ENCODE peak calls at places on chromosome 19, in eight cellular contexts. O, B, M, S, W, K, H and F are unnamed samples.

GRCh38 chr19:39084732-39085080 is 538 bp downstream of the ACP7 start:
- DNase-seq in W (no peak), H (no peak), B (no peak), S (no peak), O (no peak), M (no peak), K (no peak), F (no peak)

GRCh38 chr19:280541-281007 is 10.6 kb downstream of the PLPP2 start:
- DNase-seq in M (no peak), B (no peak), O (no peak), H (no peak), K (no peak), W (no peak), S (no peak), F (no peak)

GRCh38 chr19:38277969-38278680 is 13.8 kb downstream of the SPINT2 start:
- DNase-seq in K (no peak), M (peak; percentile 90), O (peak; percentile 60), S (no peak), H (no peak), W (no peak), B (peak; percentile 84), F (peak; percentile 68)

GRCh38 chr19:58492265-58492664 is 16.1 kb downstream of the ZNF446 start:
- DNase-seq in M (no peak), S (no peak), W (no peak), B (no peak), H (no peak), O (no peak), K (no peak), F (no peak)

GRCh38 chr19:29811125-29812079 is at the start of gene CCNE1:
- DNase-seq in H (peak; percentile 49), S (peak; percentile 85), M (peak; percentile 87), W (peak; percentile 94), B (peak; percentile 95), K (peak; percentile 89), O (peak; percentile 97), F (peak; percentile 96)

GRCh38 chr19:38713227-38713649 is 31.0 kb downstream of the CAPN12 start:
- DNase-seq in M (no peak), K (no peak), S (no peak), B (peak; percentile 81), H (no peak), O (no peak), W (no peak), F (peak; percentile 78)

GRCh38 chr19:38904463-38905185 is 4.9 kb downstream of the NFKBIB start:
- DNase-seq in W (no peak), B (no peak), S (no peak), M (no peak), K (no peak), H (no peak), O (peak; percentile 78), F (no peak)

GRCh38 chr19:47633516-47633915 is 24.6 kb downstream of the BICRA start:
- DNase-seq in M (no peak), K (no peak), B (no peak), H (peak; percentile 86), S (no peak), O (peak; percentile 74), W (no peak), F (no peak)

GRCh38 chr19:17841810-17842662 is 5.7 kb downstream of the JAK3 start:
- DNase-seq in H (peak; percentile 76), K (peak; percentile 34), S (peak; percentile 39), O (peak; percentile 71), M (peak; percentile 87), B (peak; percentile 85), W (no peak), F (peak; percentile 72)

GRCh38 chr19:1213391-1214286 is 8.1 kb downstream of the STK11 start:
- DNase-seq in H (peak; percentile 94), S (peak; percentile 64), K (peak; percentile 42), B (peak; percentile 76), M (peak; percentile 87), O (peak; percentile 84), W (peak; percentile 33), F (peak; percentile 60)

GRCh38 chr19:3065675-3066357 is 3.5 kb upstream of the TLE5 start:
- DNase-seq in M (no peak), S (no peak), B (no peak), W (no peak), H (no peak), K (no peak), O (peak; percentile 83), F (no peak)

GRCh38 chr19:6963937-6964336 is 57.3 kb downstream of the MBD3L2B start:
- DNase-seq in M (no peak), S (peak; percentile 10), W (peak; percentile 6), B (no peak), H (no peak), O (peak; percentile 56), K (no peak), F (no peak)

GRCh38 chr19:38730731-38731589 is 13.3 kb downstream of the CAPN12 start:
- DNase-seq in B (peak; percentile 19), O (peak; percentile 49), K (no peak), M (no peak), W (no peak), S (no peak), H (no peak), F (no peak)

GRCh38 chr19:5214371-5214770 is 126.2 kb downstream of the PTPRS start:
- DNase-seq in K (no peak), M (no peak), W (no peak), O (no peak), H (no peak), B (no peak), S (no peak), F (no peak)

GRCh38 chr19:45515807-45516401 is 8.6 kb downstream of the VASP start:
- DNase-seq in H (no peak), O (peak; percentile 80), B (no peak), W (no peak), S (no peak), K (no peak), M (no peak), F (no peak)

GRCh38 chr19:2885736-2886135 is 15.0 kb upstream of the ZNF57 start:
- DNase-seq in O (no peak), K (no peak), H (no peak), B (no peak), M (no peak), W (no peak), S (no peak), F (no peak)

GRCh38 chr19:1019616-1019961 is 1.3 kb downstream of the TMEM259 start:
- DNase-seq in O (no peak), M (no peak), H (no peak), S (no peak), B (no peak), W (no peak), K (no peak), F (no peak)

GRCh38 chr19:47408156-47408938 is 11.0 kb downstream of the MEIS3 start:
- DNase-seq in S (no peak), W (no peak), K (no peak), O (no peak), M (no peak), B (no peak), H (no peak), F (no peak)

GRCh38 chr19:16600824-16601223 is 27.2 kb downstream of the MED26 start:
- DNase-seq in H (no peak), K (no peak), S (no peak), B (no peak), M (no peak), W (no peak), O (no peak), F (no peak)

GRCh38 chr19:46351241-46352041 is 4.6 kb downstream of the PPP5C start:
- DNase-seq in W (no peak), K (no peak), B (peak; percentile 58), S (no peak), M (peak; percentile 90), O (peak; percentile 62), H (peak; percentile 72), F (no peak)

GRCh38 chr19:50549927-50550593 is 18.2 kb downstream of the LRRC4B start:
- DNase-seq in M (no peak), O (no peak), K (no peak), S (no peak), B (no peak), H (no peak), W (no peak), F (no peak)

GRCh38 chr19:17511724-17512573 is 500 bp downstream of the PGLS start:
- DNase-seq in S (peak; percentile 86), M (peak; percentile 78), W (peak; percentile 64), O (peak; percentile 96), H (peak; percentile 73), B (peak; percentile 92), K (peak; percentile 80), F (peak; percentile 89)

GRCh38 chr19:3618144-3618810 is 8.3 kb downstream of the CACTIN start:
- DNase-seq in O (peak; percentile 77), S (no peak), W (peak; percentile 26), M (peak; percentile 44), H (no peak), B (peak; percentile 81), K (peak; percentile 33), F (peak; percentile 71)

GRCh38 chr19:30799854-30800755 is 427.9 kb downstream of the ZNF536 start:
- DNase-seq in S (no peak), W (no peak), H (no peak), K (no peak), B (peak; percentile 46), M (no peak), O (no peak), F (peak; percentile 44)

GRCh38 chr19:4130635-4131438 is 6.9 kb upstream of the MAP2K2 start:
- DNase-seq in K (no peak), S (no peak), W (no peak), O (peak; percentile 79), B (no peak), H (peak; percentile 86), M (peak; percentile 75), F (no peak)

GRCh38 chr19:3335431-3336350 is 30.7 kb upstream of the NFIC start:
- DNase-seq in B (peak; percentile 77), M (peak; percentile 50), H (no peak), O (peak; percentile 72), K (no peak), W (no peak), S (no peak), F (peak; percentile 66)

GRCh38 chr19:57830071-57830602 is at the start of gene ZNF587B:
- DNase-seq in H (peak; percentile 83), S (no peak), M (peak; percentile 83), K (no peak), W (no peak), B (peak; percentile 77), O (peak; percentile 79), F (peak; percentile 82)

GRCh38 chr19:17327654-17328516 is 6.8 kb downstream of the ANO8 start:
- DNase-seq in M (no peak), O (peak; percentile 91), H (peak; percentile 82), K (no peak), W (peak; percentile 31), S (no peak), B (peak; percentile 79), F (no peak)

GRCh38 chr19:55173717-55174409 is 6.2 kb downstream of the SYT5 start:
- DNase-seq in M (peak; percentile 90), O (peak; percentile 74), H (peak; percentile 77), S (no peak), B (peak; percentile 81), K (peak; percentile 40), W (no peak), F (peak; percentile 63)

GRCh38 chr19:17627921-17628320 is 60.2 kb downstream of the UNC13A start:
- DNase-seq in O (no peak), H (no peak), W (no peak), K (no peak), M (no peak), S (no peak), B (no peak), F (no peak)

GRCh38 chr19:56683119-56683518 is 11.6 kb upstream of the ZNF835 start:
- DNase-seq in K (no peak), H (no peak), S (no peak), M (no peak), O (no peak), W (no peak), B (no peak), F (no peak)

GRCh38 chr19:53196777-53197396 is 3.7 kb upstream of the ZNF665 start:
- DNase-seq in O (peak; percentile 100), M (peak; percentile 91), S (peak; percentile 95), B (peak; percentile 99), H (peak; percentile 73), W (peak; percentile 91), K (peak; percentile 85), F (peak; percentile 99)

GRCh38 chr19:34662919-34663318 is 14.0 kb downstream of the SCGB2B2 start:
- DNase-seq in O (no peak), B (no peak), M (peak; percentile 35), W (peak; percentile 17), K (no peak), S (peak; percentile 53), H (no peak), F (no peak)